ENCODE peak calls at places on chromosomes 3 and 15, in nine cellular contexts. J, E, Z, W, F, P, I, B and G are unnamed samples.
A peak's percentile ranks its signal among the peaks of the same experiment; 100 is the strongest.

GRCh38 chr3:125051715-125052581 is 3.8 kb downstream of the HEG1 start:
- DNase-seq in W (no peak), J (no peak), E (no peak), Z (peak; percentile 47), B (peak; percentile 85), F (peak; percentile 46), I (peak; percentile 91), P (no peak), G (no peak)

GRCh38 chr3:172142074-172143059 is 103.0 kb downstream of the FNDC3B start:
- DNase-seq in F (no peak), I (peak; percentile 91), J (no peak), Z (no peak), P (no peak), W (peak; percentile 84), B (no peak), E (no peak), G (no peak)

GRCh38 chr3:120177151-120177550 is 82.9 kb upstream of the GSK3B start:
- DNase-seq in E (peak; percentile 49), B (no peak), I (peak; percentile 81), W (peak; percentile 87), F (peak; percentile 56), J (no peak), P (peak; percentile 8), Z (no peak), G (no peak)

GRCh38 chr3:197495059-197495455 is 60.7 kb downstream of the BDH1 start:
- DNase-seq in J (no peak), F (no peak), W (no peak), B (no peak), I (no peak), Z (no peak), E (no peak), P (no peak), G (no peak)

GRCh38 chr15:79853492-79854328 is 43.1 kb downstream of the MTHFS start:
- DNase-seq in F (peak; percentile 61), W (peak; percentile 90), I (peak; percentile 93), P (peak; percentile 64), E (peak; percentile 58), J (no peak), Z (peak; percentile 62), B (no peak), G (no peak)

GRCh38 chr15:60844431-60845174 is 365.7 kb upstream of the ICE2 start:
- DNase-seq in Z (no peak), W (no peak), F (no peak), I (no peak), P (no peak), E (no peak), J (no peak), B (no peak), G (no peak)

GRCh38 chr15:60573936-60574335 is 95.0 kb upstream of the ICE2 start:
- DNase-seq in I (no peak), J (no peak), Z (no peak), P (no peak), E (no peak), W (no peak), B (no peak), F (no peak), G (no peak)

GRCh38 chr3:2303567-2303966 is 204.9 kb downstream of the CNTN4 start:
- DNase-seq in B (no peak), I (no peak), P (no peak), E (no peak), J (no peak), F (no peak), Z (no peak), W (no peak), G (no peak)

GRCh38 chr15:81410318-81410753 is 36.3 kb upstream of the TMC3 start:
- DNase-seq in I (peak; percentile 74), P (peak; percentile 82), J (no peak), W (peak; percentile 73), E (peak; percentile 20), F (peak; percentile 48), B (peak; percentile 84), Z (peak; percentile 28), G (peak; percentile 90)

GRCh38 chr3:54374214-54374855 is 252.0 kb downstream of the CACNA2D3 start:
- DNase-seq in B (no peak), I (no peak), E (peak; percentile 15), J (no peak), W (peak; percentile 10), F (peak; percentile 16), Z (no peak), P (no peak), G (no peak)

GRCh38 chr15:74833376-74834107 is 7.1 kb downstream of the CPLX3 start:
- DNase-seq in P (no peak), I (no peak), B (no peak), W (no peak), E (no peak), Z (no peak), F (no peak), J (no peak), G (no peak)

GRCh38 chr15:63523306-63523990 is 19.1 kb downstream of the USP3 start:
- DNase-seq in I (peak; percentile 50), W (no peak), E (no peak), P (no peak), Z (no peak), F (no peak), B (no peak), J (no peak), G (no peak)

GRCh38 chr3:179100652-179101051 is 29.0 kb upstream of the ZMAT3 start:
- DNase-seq in B (no peak), Z (no peak), J (no peak), F (no peak), I (peak; percentile 50), P (no peak), W (no peak), E (no peak), G (no peak)

GRCh38 chr3:185687479-185687878 is 101.4 kb downstream of the SENP2 start:
- DNase-seq in W (no peak), J (no peak), E (no peak), B (no peak), F (no peak), I (peak; percentile 29), P (no peak), Z (no peak), G (no peak)

GRCh38 chr15:55496716-55497115 is 11.3 kb downstream of the DNAAF4 start:
- DNase-seq in E (no peak), F (no peak), P (no peak), I (no peak), B (no peak), J (no peak), Z (no peak), W (no peak), G (no peak)

GRCh38 chr3:151278223-151278622 is at the start of gene P2RY14:
- DNase-seq in E (no peak), I (no peak), B (no peak), F (no peak), Z (no peak), P (no peak), J (no peak), W (no peak), G (no peak)

GRCh38 chr3:151281671-151282334 is 3.5 kb upstream of the P2RY14 start:
- DNase-seq in W (no peak), E (no peak), B (no peak), Z (no peak), J (no peak), I (peak; percentile 95), F (no peak), P (no peak), G (no peak)

DNA sequence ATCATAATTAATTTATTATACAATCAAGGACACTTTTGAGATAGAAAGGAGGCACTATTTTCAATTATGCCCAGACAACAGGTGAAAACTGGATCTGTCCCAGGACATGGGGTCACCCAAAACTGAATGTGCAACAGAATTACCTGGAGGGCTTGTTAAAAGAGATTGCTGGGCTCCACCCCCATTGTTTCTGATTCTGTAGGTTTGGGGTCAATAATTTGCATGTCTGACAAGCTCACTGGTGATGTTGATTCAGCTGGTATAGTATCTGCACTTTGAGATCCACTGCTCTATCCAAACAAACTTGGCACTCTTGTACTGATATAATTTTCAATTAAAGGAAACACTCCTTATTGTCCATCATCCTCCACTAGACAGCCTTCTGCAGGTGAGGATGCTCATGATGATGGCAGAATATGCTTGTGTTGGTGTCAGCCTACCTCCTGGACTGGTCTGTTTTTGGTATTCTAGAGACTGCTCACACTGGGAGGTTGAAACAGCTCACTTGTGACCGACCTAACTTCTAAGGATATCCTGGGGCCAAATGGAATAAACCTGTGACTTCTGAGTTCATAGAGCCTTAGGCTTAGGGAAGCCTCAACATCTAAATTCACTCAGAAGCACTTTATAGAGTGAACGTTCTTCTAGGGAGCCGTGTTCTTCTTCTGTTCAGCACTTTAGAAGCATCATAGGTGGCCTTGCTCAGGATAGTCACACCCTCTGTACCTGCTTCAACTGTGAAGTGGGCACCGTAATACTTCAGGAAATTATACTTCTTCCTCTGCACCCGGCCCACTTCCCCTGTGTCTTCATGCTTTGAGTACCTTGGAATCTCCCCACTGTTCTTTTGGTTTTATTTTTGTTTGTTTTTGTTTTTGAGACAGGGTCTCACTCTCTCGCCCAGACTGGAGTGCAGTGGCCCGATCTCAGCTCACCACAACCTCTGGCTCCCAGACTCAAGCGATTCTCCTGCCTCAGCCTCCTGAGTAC is 2.0 kb downstream of the P2RY14 start:
- DNase-seq in B (no peak), I (no peak), Z (no peak), E (no peak), F (no peak), W (no peak), J (no peak), P (no peak), G (no peak)
- H3K4me3 ChIP-seq in B (peak overlapping the region; percentile 6), I (no peak overlapping the region), Z (no peak overlapping the region), E (no peak overlapping the region), F (no peak overlapping the region), W (no peak overlapping the region), J (peak overlapping the region; percentile 51), P (peak overlapping the region; percentile 11), G (no peak overlapping the region)

DNA sequence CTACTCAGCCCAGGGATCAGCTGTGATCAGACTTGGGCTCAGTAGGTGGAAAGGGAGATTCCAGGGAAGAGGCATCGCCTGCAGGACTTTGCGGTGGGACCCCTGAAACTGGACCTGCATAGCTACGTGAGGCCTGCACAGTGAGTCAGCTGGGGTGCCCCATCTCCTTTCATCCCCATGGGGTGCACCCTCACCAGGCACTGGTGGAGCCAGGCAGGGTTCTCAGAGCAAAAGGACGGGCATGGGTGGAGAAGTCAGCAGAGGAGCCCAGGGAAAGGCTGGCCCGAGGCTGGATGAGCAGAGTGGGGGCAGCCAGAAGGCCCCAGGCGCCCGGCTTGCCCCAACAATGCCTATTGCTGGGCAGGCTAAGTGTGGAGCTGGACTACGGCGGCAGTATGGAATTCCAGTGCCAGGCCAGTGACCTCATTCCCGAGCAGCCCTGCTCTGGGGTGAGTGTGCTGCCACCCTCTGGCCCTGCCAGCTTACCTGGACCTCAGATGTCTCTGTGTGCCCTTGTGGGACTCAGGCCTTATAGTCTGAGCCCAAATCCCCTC is 19.7 kb downstream of the ACAA1 start:
- DNase-seq in W (no peak), E (no peak), P (no peak), F (no peak), Z (no peak), J (no peak), B (no peak), I (no peak), G (no peak)
- TF ChIP-seq POLR2A in W (no peak), E (peak; percentile 17), P (no peak), F (no peak), Z (no peak), J (no peak), B (no peak), I (no peak), G (no peak)

GRCh38 chr3:28334552-28334951 is 14.0 kb upstream of the ZCWPW2 start:
- DNase-seq in I (peak; percentile 4), B (no peak), P (no peak), E (no peak), F (no peak), W (no peak), Z (no peak), J (no peak), G (no peak)
- TF ChIP-seq CTCF in I (peak; percentile 27), B (no peak), P (no peak), E (no peak), F (no peak), W (peak; percentile 37), Z (no peak), J (peak; percentile 5), G (no peak)

GRCh38 chr3:184338538-184338945 is 1.1 kb downstream of the FAM131A start:
- DNase-seq in P (peak; percentile 78), I (peak; percentile 87), F (peak; percentile 56), Z (peak; percentile 95), W (no peak), E (no peak), J (no peak), B (no peak), G (peak; percentile 92)
- H3K4me3 ChIP-seq in P (no peak overlapping the region), I (peak overlapping the region; percentile 7), F (no peak overlapping the region), Z (peak overlapping the region; percentile 12), W (no peak overlapping the region), E (no peak overlapping the region), J (peak overlapping the region; percentile 52), B (peak overlapping the region; percentile 37), G (no peak overlapping the region)